ENCODE peak calls at places on chromosomes 12 and 14, in five cellular contexts. One of them, this sample, is unnamed. For H3K4me1, the result is how much of the 10 kb centered on the place peaks cover.

GRCh38 chr14:96090441-96091148 is 51.4 kb downstream of the C14orf132 start:
- DNase-seq in uterus: peak
- DNase-seq in stomach: no peak
- DNase-seq in neural progenitor cell: no peak
- DNase-seq in tibial artery: peak
- DNase-seq in this sample: peak

GRCh38 chr14:71163842-71164500 is 256.7 kb downstream of the PCNX1 start:
- DNase-seq in uterus: no peak
- DNase-seq in stomach: no peak
- DNase-seq in neural progenitor cell: no peak
- DNase-seq in tibial artery: no peak
- DNase-seq in this sample: no peak

GRCh38 chr12:124678421-124678893 is 111.0 kb upstream of the NCOR2 start:
- DNase-seq in uterus: no peak
- DNase-seq in stomach: no peak
- DNase-seq in neural progenitor cell: no peak
- DNase-seq in tibial artery: no peak
- DNase-seq in this sample: no peak

GRCh38 chr12:115224031-115224430 is 540.1 kb upstream of the TBX3 start:
- DNase-seq in uterus: no peak
- DNase-seq in stomach: no peak
- DNase-seq in neural progenitor cell: peak
- DNase-seq in tibial artery: no peak
- DNase-seq in this sample: peak

GRCh38 chr14:59061292-59061691 is 127.2 kb upstream of the DAAM1 start:
- DNase-seq in uterus: no peak
- DNase-seq in stomach: no peak
- DNase-seq in neural progenitor cell: no peak
- DNase-seq in tibial artery: no peak
- DNase-seq in this sample: no peak

GRCh38 chr12:77349703-77350102 is 284.3 kb upstream of the E2F7 start:
- DNase-seq in uterus: no peak
- DNase-seq in stomach: no peak
- DNase-seq in neural progenitor cell: no peak
- DNase-seq in tibial artery: no peak
- DNase-seq in this sample: no peak

GRCh38 chr12:21881950-21882349 is 59.3 kb downstream of the ABCC9 start:
- DNase-seq in uterus: peak
- DNase-seq in stomach: no peak
- DNase-seq in neural progenitor cell: no peak
- DNase-seq in tibial artery: no peak
- DNase-seq in this sample: no peak

GRCh38 chr14:96592591-96593388 is 90.6 kb downstream of the PAPOLA start:
- DNase-seq in uterus: no peak
- DNase-seq in stomach: peak
- DNase-seq in neural progenitor cell: no peak
- DNase-seq in tibial artery: no peak
- DNase-seq in this sample: peak

GRCh38 chr12:12983420-12984035 is 16.5 kb downstream of the HEBP1 start:
- DNase-seq in uterus: peak
- DNase-seq in stomach: no peak
- DNase-seq in neural progenitor cell: no peak
- DNase-seq in tibial artery: no peak
- DNase-seq in this sample: peak

GRCh38 chr14:23951590-23952143 is 1.9 kb upstream of the DHRS4 start:
- DNase-seq in uterus: no peak
- DNase-seq in stomach: no peak
- DNase-seq in neural progenitor cell: peak
- DNase-seq in tibial artery: no peak
- DNase-seq in this sample: no peak

GRCh38 chr14:30906752-30907658 is 32.6 kb downstream of the COCH start:
- DNase-seq in uterus: no peak
- DNase-seq in stomach: no peak
- DNase-seq in neural progenitor cell: no peak
- DNase-seq in tibial artery: no peak
- DNase-seq in this sample: no peak

GRCh38 chr14:76958020-76958965 is 70.2 kb downstream of the IRF2BPL start:
- DNase-seq in uterus: no peak
- DNase-seq in stomach: no peak
- DNase-seq in neural progenitor cell: no peak
- DNase-seq in tibial artery: no peak
- DNase-seq in this sample: no peak

GRCh38 chr12:14776236-14776959 is 26.9 kb downstream of the WBP11 start:
- DNase-seq in uterus: no peak
- DNase-seq in stomach: no peak
- DNase-seq in neural progenitor cell: no peak
- DNase-seq in tibial artery: no peak
- DNase-seq in this sample: no peak

GRCh38 chr12:12645485-12645884 is 33.8 kb downstream of the CREBL2 start:
- DNase-seq in uterus: no peak
- DNase-seq in stomach: no peak
- DNase-seq in neural progenitor cell: peak
- DNase-seq in tibial artery: no peak
- DNase-seq in this sample: no peak

GRCh38 chr12:94231718-94232117 is 83.3 kb downstream of the PLXNC1 start:
- DNase-seq in uterus: no peak
- DNase-seq in stomach: no peak
- DNase-seq in neural progenitor cell: no peak
- DNase-seq in tibial artery: no peak
- DNase-seq in this sample: no peak

GRCh38 chr12:89899651-89900050 is 191.0 kb upstream of the ATP2B1 start:
- DNase-seq in uterus: no peak
- DNase-seq in stomach: no peak
- DNase-seq in neural progenitor cell: peak
- DNase-seq in tibial artery: no peak
- DNase-seq in this sample: no peak

GRCh38 chr12:2396448-2396871 is 343.7 kb downstream of the CACNA1C start:
- DNase-seq in uterus: peak
- DNase-seq in stomach: no peak
- DNase-seq in neural progenitor cell: no peak
- DNase-seq in tibial artery: peak
- DNase-seq in this sample: no peak

DNA sequence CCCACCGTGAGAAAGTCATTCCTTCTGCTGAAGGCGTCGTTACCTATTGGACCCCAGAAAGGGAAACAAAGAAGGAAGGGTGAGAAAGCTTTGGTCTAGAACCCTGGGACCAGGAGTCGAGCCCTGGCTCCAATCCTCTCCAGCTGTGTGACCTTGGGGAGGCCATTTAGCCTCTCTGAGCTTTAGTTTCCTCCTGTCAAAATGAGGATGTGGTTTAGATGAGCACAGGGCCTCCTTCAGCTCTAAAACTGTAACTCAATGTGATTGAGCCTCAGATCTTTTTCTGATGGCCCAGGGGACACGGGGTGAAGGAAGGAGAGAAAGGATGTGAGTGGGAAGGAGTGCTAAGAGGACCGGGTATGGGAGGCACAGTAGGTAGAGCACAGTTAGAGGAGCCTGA is 7.7 kb downstream of the JDP2 start:
- DNase-seq in uterus: no peak
- DNase-seq in stomach: no peak
- DNase-seq in neural progenitor cell: no peak
- DNase-seq in tibial artery: no peak
- DNase-seq in this sample: no peak
- H3K4me1 ChIP-seq in uterus: under half
- H3K4me1 ChIP-seq in stomach: under half
- H3K4me1 ChIP-seq in neural progenitor cell: under half
- H3K4me1 ChIP-seq in tibial artery: under half
- H3K4me1 ChIP-seq in this sample: under half

GRCh38 chr14:72777636-72778035 is 116.3 kb downstream of the DPF3 start:
- DNase-seq in uterus: no peak
- DNase-seq in stomach: no peak
- DNase-seq in neural progenitor cell: no peak
- DNase-seq in tibial artery: no peak
- DNase-seq in this sample: no peak

GRCh38 chr14:72781476-72782181 is 112.3 kb downstream of the DPF3 start:
- DNase-seq in uterus: no peak
- DNase-seq in stomach: no peak
- DNase-seq in neural progenitor cell: no peak
- DNase-seq in tibial artery: no peak
- DNase-seq in this sample: no peak

GRCh38 chr14:72780771-72781170 is 113.1 kb downstream of the DPF3 start:
- DNase-seq in uterus: no peak
- DNase-seq in stomach: no peak
- DNase-seq in neural progenitor cell: no peak
- DNase-seq in tibial artery: no peak
- DNase-seq in this sample: no peak

GRCh38 chr14:72782182-72782508 is 111.8 kb downstream of the DPF3 start:
- DNase-seq in uterus: no peak
- DNase-seq in stomach: no peak
- DNase-seq in neural progenitor cell: no peak
- DNase-seq in tibial artery: no peak
- DNase-seq in this sample: no peak

GRCh38 chr14:72779679-72780078 is 114.2 kb downstream of the DPF3 start:
- DNase-seq in uterus: no peak
- DNase-seq in stomach: no peak
- DNase-seq in neural progenitor cell: no peak
- DNase-seq in tibial artery: no peak
- DNase-seq in this sample: no peak
- H3K4me1 ChIP-seq in uterus: under half
- H3K4me1 ChIP-seq in stomach: under half
- H3K4me1 ChIP-seq in neural progenitor cell: under half
- H3K4me1 ChIP-seq in tibial artery: under half
- H3K4me1 ChIP-seq in this sample: under half

GRCh38 chr14:68263563-68264350 is 444.2 kb downstream of the RAD51B start:
- DNase-seq in uterus: no peak
- DNase-seq in stomach: no peak
- DNase-seq in neural progenitor cell: no peak
- DNase-seq in tibial artery: no peak
- DNase-seq in this sample: no peak
- H3K4me1 ChIP-seq in uterus: under half
- H3K4me1 ChIP-seq in stomach: under half
- H3K4me1 ChIP-seq in neural progenitor cell: half or more
- H3K4me1 ChIP-seq in tibial artery: under half
- H3K4me1 ChIP-seq in this sample: under half

GRCh38 chr12:53049582-53050318 is at the start of gene TNS2:
- DNase-seq in uterus: peak
- DNase-seq in stomach: peak
- DNase-seq in neural progenitor cell: peak
- DNase-seq in tibial artery: peak
- DNase-seq in this sample: peak

GRCh38 chr12:53048033-53048779 is 1.7 kb upstream of the TNS2 start:
- DNase-seq in uterus: peak
- DNase-seq in stomach: peak
- DNase-seq in neural progenitor cell: peak
- DNase-seq in tibial artery: peak
- DNase-seq in this sample: no peak

GRCh38 chr12:53050426-53051057 is 677 bp downstream of the TNS2 start:
- DNase-seq in uterus: no peak
- DNase-seq in stomach: peak
- DNase-seq in neural progenitor cell: no peak
- DNase-seq in tibial artery: no peak
- DNase-seq in this sample: no peak

GRCh38 chr12:53047221-53048032 is 2.4 kb upstream of the TNS2 start:
- DNase-seq in uterus: peak
- DNase-seq in stomach: peak
- DNase-seq in neural progenitor cell: peak
- DNase-seq in tibial artery: peak
- DNase-seq in this sample: peak

GRCh38 chr12:53048780-53049401 is 974 bp upstream of the TNS2 start:
- DNase-seq in uterus: peak
- DNase-seq in stomach: peak
- DNase-seq in neural progenitor cell: peak
- DNase-seq in tibial artery: peak
- DNase-seq in this sample: peak
- H3K4me1 ChIP-seq in uterus: under half
- H3K4me1 ChIP-seq in stomach: half or more
- H3K4me1 ChIP-seq in neural progenitor cell: under half
- H3K4me1 ChIP-seq in tibial artery: half or more
- H3K4me1 ChIP-seq in this sample: under half

DNA sequence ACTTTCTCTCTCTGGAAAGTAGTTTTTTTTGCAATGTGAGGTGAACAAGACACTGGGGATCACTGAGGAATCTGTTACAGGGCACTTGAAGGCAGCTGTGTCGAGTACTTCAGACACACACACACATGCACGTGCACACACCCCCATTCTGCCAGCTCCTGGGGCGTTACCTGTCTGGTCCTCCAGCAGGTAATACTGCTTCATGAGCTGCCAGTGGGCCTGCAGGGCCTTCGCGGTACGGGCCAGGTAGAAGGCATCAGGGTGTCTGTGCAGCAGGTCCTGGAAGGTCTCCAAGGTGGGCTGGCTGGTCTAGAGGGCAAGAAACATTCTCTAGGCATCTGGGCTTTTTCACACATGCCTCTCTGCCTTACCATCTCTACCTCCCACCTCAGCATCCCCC is 5.1 kb downstream of the MCRS1 start:
- DNase-seq in uterus: no peak
- DNase-seq in stomach: no peak
- DNase-seq in neural progenitor cell: no peak
- DNase-seq in tibial artery: no peak
- DNase-seq in this sample: no peak
- H3K4me1 ChIP-seq in uterus: under half
- H3K4me1 ChIP-seq in stomach: under half
- H3K4me1 ChIP-seq in neural progenitor cell: under half
- H3K4me1 ChIP-seq in tibial artery: under half
- H3K4me1 ChIP-seq in this sample: under half

GRCh38 chr14:54857830-54858269 is 44.8 kb downstream of the GCH1 start:
- DNase-seq in uterus: no peak
- DNase-seq in stomach: no peak
- DNase-seq in neural progenitor cell: no peak
- DNase-seq in tibial artery: no peak
- DNase-seq in this sample: no peak

GRCh38 chr14:54854181-54854580 is 48.4 kb downstream of the GCH1 start:
- DNase-seq in uterus: no peak
- DNase-seq in stomach: no peak
- DNase-seq in neural progenitor cell: peak
- DNase-seq in tibial artery: no peak
- DNase-seq in this sample: no peak

GRCh38 chr14:54856152-54856551 is 46.5 kb downstream of the GCH1 start:
- DNase-seq in uterus: no peak
- DNase-seq in stomach: no peak
- DNase-seq in neural progenitor cell: no peak
- DNase-seq in tibial artery: no peak
- DNase-seq in this sample: no peak

GRCh38 chr14:54848910-54849309 is 53.7 kb downstream of the GCH1 start:
- DNase-seq in uterus: no peak
- DNase-seq in stomach: no peak
- DNase-seq in neural progenitor cell: peak
- DNase-seq in tibial artery: no peak
- DNase-seq in this sample: no peak

DNA sequence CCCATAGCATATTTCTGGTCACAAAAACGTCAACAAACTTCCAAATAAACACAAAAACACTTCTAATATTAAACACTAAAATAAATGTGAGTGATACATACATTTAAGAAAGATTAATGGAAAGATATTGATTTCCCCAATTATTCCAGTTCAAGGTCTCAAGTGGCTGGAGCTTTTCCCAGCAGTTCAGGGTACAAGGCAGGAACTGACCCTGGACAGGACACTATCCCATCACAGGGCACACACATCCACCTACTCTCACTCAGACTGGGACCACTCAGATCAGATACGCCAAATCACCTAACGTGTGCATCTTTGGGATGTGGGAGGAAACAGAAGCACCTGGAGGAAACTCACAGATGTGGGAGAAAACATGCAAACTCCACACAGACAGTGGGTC is 50.4 kb downstream of the GCH1 start:
- DNase-seq in uterus: no peak
- DNase-seq in stomach: no peak
- DNase-seq in neural progenitor cell: no peak
- DNase-seq in tibial artery: no peak
- DNase-seq in this sample: no peak
- H3K4me1 ChIP-seq in uterus: under half
- H3K4me1 ChIP-seq in stomach: under half
- H3K4me1 ChIP-seq in neural progenitor cell: under half
- H3K4me1 ChIP-seq in tibial artery: under half
- H3K4me1 ChIP-seq in this sample: under half

This sample was measured in HAP-1.